ENCODE peak calls at places on chromosomes 6 and 20, in seven cellular contexts. One of them, this sample, is unnamed.

GRCh38 chr20:49385471-49385870 is 97.0 kb downstream of the KCNB1 start:
- DNase-seq in OCI-LY7: peak
- DNase-seq in BJ: no peak
- DNase-seq in CD8-positive, alpha-beta T cell: no peak
- DNase-seq in epithelial cell of esophagus: peak
- DNase-seq in choroid plexus epithelial cell: peak
- DNase-seq in neural progenitor cell: peak
- DNase-seq in this sample: no peak

GRCh38 chr20:44195613-44196012 is 8.6 kb upstream of the JPH2 start:
- DNase-seq in OCI-LY7: no peak
- DNase-seq in BJ: no peak
- DNase-seq in CD8-positive, alpha-beta T cell: no peak
- DNase-seq in epithelial cell of esophagus: no peak
- DNase-seq in choroid plexus epithelial cell: no peak
- DNase-seq in neural progenitor cell: no peak
- DNase-seq in this sample: no peak

GRCh38 chr6:117624869-117625481 is 22.7 kb upstream of the GOPC start:
- DNase-seq in OCI-LY7: peak
- DNase-seq in BJ: no peak
- DNase-seq in CD8-positive, alpha-beta T cell: no peak
- DNase-seq in epithelial cell of esophagus: no peak
- DNase-seq in choroid plexus epithelial cell: no peak
- DNase-seq in neural progenitor cell: peak
- DNase-seq in this sample: no peak

GRCh38 chr20:47427746-47428145 is 71.2 kb upstream of the ZMYND8 start:
- DNase-seq in OCI-LY7: no peak
- DNase-seq in BJ: no peak
- DNase-seq in CD8-positive, alpha-beta T cell: no peak
- DNase-seq in epithelial cell of esophagus: no peak
- DNase-seq in choroid plexus epithelial cell: no peak
- DNase-seq in neural progenitor cell: no peak
- DNase-seq in this sample: no peak

GRCh38 chr6:83917001-83917400 is 57.5 kb downstream of the CYB5R4 start:
- DNase-seq in OCI-LY7: no peak
- DNase-seq in BJ: no peak
- DNase-seq in CD8-positive, alpha-beta T cell: no peak
- DNase-seq in epithelial cell of esophagus: no peak
- DNase-seq in choroid plexus epithelial cell: no peak
- DNase-seq in neural progenitor cell: no peak
- DNase-seq in this sample: no peak

GRCh38 chr6:82507112-82507511 is 143.5 kb downstream of the TPBG start:
- DNase-seq in OCI-LY7: no peak
- DNase-seq in BJ: peak
- DNase-seq in CD8-positive, alpha-beta T cell: no peak
- DNase-seq in epithelial cell of esophagus: peak
- DNase-seq in choroid plexus epithelial cell: no peak
- DNase-seq in neural progenitor cell: no peak
- DNase-seq in this sample: peak

GRCh38 chr6:39952170-39952569 is 17.9 kb upstream of the MOCS1 start:
- DNase-seq in OCI-LY7: no peak
- DNase-seq in BJ: peak
- DNase-seq in CD8-positive, alpha-beta T cell: no peak
- DNase-seq in epithelial cell of esophagus: no peak
- DNase-seq in choroid plexus epithelial cell: peak
- DNase-seq in neural progenitor cell: no peak
- DNase-seq in this sample: no peak

GRCh38 chr6:37373822-37374514 is 20.2 kb downstream of the RNF8 start:
- DNase-seq in OCI-LY7: no peak
- DNase-seq in BJ: no peak
- DNase-seq in CD8-positive, alpha-beta T cell: no peak
- DNase-seq in epithelial cell of esophagus: peak
- DNase-seq in choroid plexus epithelial cell: peak
- DNase-seq in neural progenitor cell: no peak
- DNase-seq in this sample: no peak

GRCh38 chr6:63492476-63492875 is 79.8 kb upstream of the LOC128125822 start:
- DNase-seq in OCI-LY7: no peak
- DNase-seq in BJ: no peak
- DNase-seq in CD8-positive, alpha-beta T cell: no peak
- DNase-seq in epithelial cell of esophagus: no peak
- DNase-seq in choroid plexus epithelial cell: no peak
- DNase-seq in neural progenitor cell: no peak
- DNase-seq in this sample: no peak

GRCh38 chr6:121780325-121781313 is 345.2 kb downstream of the GJA1 start:
- DNase-seq in OCI-LY7: no peak
- DNase-seq in BJ: peak
- DNase-seq in CD8-positive, alpha-beta T cell: no peak
- DNase-seq in epithelial cell of esophagus: peak
- DNase-seq in choroid plexus epithelial cell: peak
- DNase-seq in neural progenitor cell: no peak
- DNase-seq in this sample: no peak

GRCh38 chr6:38498085-38498484 is 141.6 kb downstream of the BTBD9 start:
- DNase-seq in OCI-LY7: no peak
- DNase-seq in BJ: no peak
- DNase-seq in CD8-positive, alpha-beta T cell: no peak
- DNase-seq in epithelial cell of esophagus: peak
- DNase-seq in choroid plexus epithelial cell: no peak
- DNase-seq in neural progenitor cell: no peak
- DNase-seq in this sample: no peak

GRCh38 chr20:18388860-18389259 is 78.0 kb downstream of the DZANK1 start:
- DNase-seq in OCI-LY7: no peak
- DNase-seq in BJ: no peak
- DNase-seq in CD8-positive, alpha-beta T cell: no peak
- DNase-seq in epithelial cell of esophagus: peak
- DNase-seq in choroid plexus epithelial cell: peak
- DNase-seq in neural progenitor cell: no peak
- DNase-seq in this sample: no peak

GRCh38 chr20:45235995-45236394 is 14.8 kb downstream of the SEMG2 start:
- DNase-seq in OCI-LY7: no peak
- DNase-seq in BJ: no peak
- DNase-seq in CD8-positive, alpha-beta T cell: no peak
- DNase-seq in epithelial cell of esophagus: no peak
- DNase-seq in choroid plexus epithelial cell: no peak
- DNase-seq in neural progenitor cell: peak
- DNase-seq in this sample: no peak

GRCh38 chr6:55778704-55779103 is 96.7 kb downstream of the BMP5 start:
- DNase-seq in OCI-LY7: no peak
- DNase-seq in BJ: no peak
- DNase-seq in CD8-positive, alpha-beta T cell: no peak
- DNase-seq in epithelial cell of esophagus: no peak
- DNase-seq in choroid plexus epithelial cell: no peak
- DNase-seq in neural progenitor cell: no peak
- DNase-seq in this sample: peak

GRCh38 chr6:35501784-35502183 is 4.9 kb upstream of the TEAD3 start:
- DNase-seq in OCI-LY7: no peak
- DNase-seq in BJ: no peak
- DNase-seq in CD8-positive, alpha-beta T cell: no peak
- DNase-seq in epithelial cell of esophagus: no peak
- DNase-seq in choroid plexus epithelial cell: no peak
- DNase-seq in neural progenitor cell: no peak
- DNase-seq in this sample: no peak

GRCh38 chr6:71402101-71402500 is 113.5 kb downstream of the OGFRL1 start:
- DNase-seq in OCI-LY7: peak
- DNase-seq in BJ: no peak
- DNase-seq in CD8-positive, alpha-beta T cell: no peak
- DNase-seq in epithelial cell of esophagus: no peak
- DNase-seq in choroid plexus epithelial cell: no peak
- DNase-seq in neural progenitor cell: no peak
- DNase-seq in this sample: no peak

GRCh38 chr6:66931787-66932186 is 1224.8 kb upstream of the EYS start:
- DNase-seq in OCI-LY7: no peak
- DNase-seq in BJ: no peak
- DNase-seq in CD8-positive, alpha-beta T cell: no peak
- DNase-seq in epithelial cell of esophagus: no peak
- DNase-seq in choroid plexus epithelial cell: no peak
- DNase-seq in neural progenitor cell: no peak
- DNase-seq in this sample: no peak

GRCh38 chr6:136333824-136334464 is 44.3 kb upstream of the BCLAF1 start:
- DNase-seq in OCI-LY7: no peak
- DNase-seq in BJ: no peak
- DNase-seq in CD8-positive, alpha-beta T cell: no peak
- DNase-seq in epithelial cell of esophagus: no peak
- DNase-seq in choroid plexus epithelial cell: no peak
- DNase-seq in neural progenitor cell: no peak
- DNase-seq in this sample: no peak

GRCh38 chr6:116461563-116462507 is 660 bp downstream of the CALHM6 start:
- DNase-seq in OCI-LY7: no peak
- DNase-seq in BJ: no peak
- DNase-seq in CD8-positive, alpha-beta T cell: peak
- DNase-seq in epithelial cell of esophagus: peak
- DNase-seq in choroid plexus epithelial cell: peak
- DNase-seq in neural progenitor cell: peak
- DNase-seq in this sample: peak

GRCh38 chr6:82866446-82866845 is 199.2 kb downstream of the UBE3D start:
- DNase-seq in OCI-LY7: no peak
- DNase-seq in BJ: no peak
- DNase-seq in CD8-positive, alpha-beta T cell: no peak
- DNase-seq in epithelial cell of esophagus: no peak
- DNase-seq in choroid plexus epithelial cell: no peak
- DNase-seq in neural progenitor cell: no peak
- DNase-seq in this sample: no peak

GRCh38 chr6:139570166-139570565 is 195.7 kb upstream of the CITED2 start:
- DNase-seq in OCI-LY7: no peak
- DNase-seq in BJ: no peak
- DNase-seq in CD8-positive, alpha-beta T cell: no peak
- DNase-seq in epithelial cell of esophagus: no peak
- DNase-seq in choroid plexus epithelial cell: peak
- DNase-seq in neural progenitor cell: no peak
- DNase-seq in this sample: no peak

DNA sequence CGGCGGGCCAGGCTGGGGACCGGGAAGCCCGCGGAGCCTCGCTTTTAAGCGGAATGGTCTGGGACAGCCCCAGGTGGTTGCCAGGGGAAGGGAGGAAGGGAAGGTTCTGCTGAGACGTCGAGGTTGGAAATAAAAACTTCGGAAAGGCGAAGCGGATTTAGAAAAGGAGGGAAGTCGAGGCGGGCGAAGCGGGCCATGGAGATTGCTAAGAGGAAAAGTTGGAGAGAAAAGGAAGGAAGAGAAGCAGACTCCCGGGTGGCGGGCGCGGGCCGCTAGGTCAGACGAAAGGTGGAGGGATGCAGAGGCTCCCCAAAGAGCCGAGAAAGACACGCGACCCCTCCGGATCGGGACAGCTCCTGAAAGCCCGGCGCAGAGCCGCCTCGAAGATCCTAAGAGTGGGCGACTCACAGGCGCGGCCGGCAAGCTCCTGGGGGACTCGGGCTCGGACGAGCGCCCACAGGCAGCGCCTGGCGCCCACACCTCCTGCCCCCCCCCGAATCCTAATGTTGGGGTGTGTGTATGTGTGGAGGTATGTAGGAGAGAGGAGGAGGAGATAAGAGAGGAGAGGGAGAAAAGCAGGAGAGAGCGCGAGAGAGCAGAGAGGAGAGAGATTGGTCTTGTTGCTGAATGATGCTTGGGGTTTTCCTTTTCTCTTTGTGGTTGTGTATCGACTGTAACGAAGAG is 1.4 kb downstream of the TFAP2B start:
- DNase-seq in OCI-LY7: no peak
- DNase-seq in BJ: no peak
- DNase-seq in CD8-positive, alpha-beta T cell: no peak
- DNase-seq in epithelial cell of esophagus: no peak
- DNase-seq in choroid plexus epithelial cell: no peak
- DNase-seq in neural progenitor cell: peak
- DNase-seq in this sample: no peak
- H3K4me3 ChIP-seq in OCI-LY7: no peak
- H3K4me3 ChIP-seq in BJ: no peak
- H3K4me3 ChIP-seq in CD8-positive, alpha-beta T cell: no peak
- H3K4me3 ChIP-seq in epithelial cell of esophagus: no peak
- H3K4me3 ChIP-seq in choroid plexus epithelial cell: no peak
- H3K4me3 ChIP-seq in neural progenitor cell: peak
- H3K4me3 ChIP-seq in this sample: no peak

DNA sequence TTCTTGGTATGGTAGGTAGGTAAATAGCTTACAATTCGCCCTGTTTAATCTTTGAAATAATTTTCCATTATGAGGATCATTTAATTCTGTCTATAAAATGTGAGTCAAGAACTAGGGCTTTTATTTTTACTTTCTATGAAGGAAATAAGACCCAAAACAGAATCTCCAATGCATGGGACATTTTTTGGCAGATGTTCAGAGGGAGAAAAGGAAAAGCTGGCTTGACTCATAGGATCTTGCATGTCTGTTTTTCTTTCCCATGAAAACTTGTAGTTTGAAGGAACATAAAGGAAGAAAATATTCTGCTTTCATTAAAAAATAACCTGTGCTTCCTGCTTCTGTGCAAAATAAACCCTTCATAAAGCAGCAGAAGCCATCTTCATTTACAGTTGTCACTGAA is 143.1 kb upstream of the INSM1 start:
- DNase-seq in OCI-LY7: no peak
- DNase-seq in BJ: no peak
- DNase-seq in CD8-positive, alpha-beta T cell: no peak
- DNase-seq in epithelial cell of esophagus: no peak
- DNase-seq in choroid plexus epithelial cell: no peak
- DNase-seq in neural progenitor cell: no peak
- DNase-seq in this sample: no peak
- TF ChIP-seq CTCF in OCI-LY7: no peak
- TF ChIP-seq CTCF in BJ: no peak
- TF ChIP-seq CTCF in CD8-positive, alpha-beta T cell: no peak
- TF ChIP-seq CTCF in epithelial cell of esophagus: no peak
- TF ChIP-seq CTCF in choroid plexus epithelial cell: no peak
- TF ChIP-seq CTCF in neural progenitor cell: no peak
- TF ChIP-seq CTCF in this sample: no peak

GRCh38 chr6:167049275-167049674 is 50.1 kb downstream of the CEP43 start:
- DNase-seq in OCI-LY7: peak
- DNase-seq in BJ: no peak
- DNase-seq in CD8-positive, alpha-beta T cell: no peak
- DNase-seq in epithelial cell of esophagus: no peak
- DNase-seq in choroid plexus epithelial cell: no peak
- DNase-seq in neural progenitor cell: no peak
- DNase-seq in this sample: no peak

GRCh38 chr6:167044696-167045095 is 45.5 kb downstream of the CEP43 start:
- DNase-seq in OCI-LY7: no peak
- DNase-seq in BJ: no peak
- DNase-seq in CD8-positive, alpha-beta T cell: no peak
- DNase-seq in epithelial cell of esophagus: no peak
- DNase-seq in choroid plexus epithelial cell: peak
- DNase-seq in neural progenitor cell: no peak
- DNase-seq in this sample: no peak

GRCh38 chr6:167046861-167047495 is 47.8 kb downstream of the CEP43 start:
- DNase-seq in OCI-LY7: peak
- DNase-seq in BJ: no peak
- DNase-seq in CD8-positive, alpha-beta T cell: no peak
- DNase-seq in epithelial cell of esophagus: no peak
- DNase-seq in choroid plexus epithelial cell: no peak
- DNase-seq in neural progenitor cell: no peak
- DNase-seq in this sample: peak

GRCh38 chr6:167045828-167046580 is 46.8 kb downstream of the CEP43 start:
- DNase-seq in OCI-LY7: peak
- DNase-seq in BJ: no peak
- DNase-seq in CD8-positive, alpha-beta T cell: no peak
- DNase-seq in epithelial cell of esophagus: no peak
- DNase-seq in choroid plexus epithelial cell: no peak
- DNase-seq in neural progenitor cell: no peak
- DNase-seq in this sample: no peak

GRCh38 chr6:167047554-167047953 is 48.4 kb downstream of the CEP43 start:
- DNase-seq in OCI-LY7: peak
- DNase-seq in BJ: no peak
- DNase-seq in CD8-positive, alpha-beta T cell: no peak
- DNase-seq in epithelial cell of esophagus: no peak
- DNase-seq in choroid plexus epithelial cell: no peak
- DNase-seq in neural progenitor cell: no peak
- DNase-seq in this sample: peak
- H3K4me3 ChIP-seq in OCI-LY7: peak
- H3K4me3 ChIP-seq in BJ: no peak
- H3K4me3 ChIP-seq in CD8-positive, alpha-beta T cell: no peak
- H3K4me3 ChIP-seq in epithelial cell of esophagus: no peak
- H3K4me3 ChIP-seq in choroid plexus epithelial cell: no peak
- H3K4me3 ChIP-seq in neural progenitor cell: no peak
- H3K4me3 ChIP-seq in this sample: peak

GRCh38 chr6:51844391-51844735 is 243.1 kb downstream of the PKHD1 start:
- DNase-seq in OCI-LY7: no peak
- DNase-seq in BJ: no peak
- DNase-seq in CD8-positive, alpha-beta T cell: no peak
- DNase-seq in epithelial cell of esophagus: no peak
- DNase-seq in choroid plexus epithelial cell: no peak
- DNase-seq in neural progenitor cell: peak
- DNase-seq in this sample: no peak
- TF ChIP-seq CTCF in OCI-LY7: peak
- TF ChIP-seq CTCF in BJ: no peak
- TF ChIP-seq CTCF in CD8-positive, alpha-beta T cell: no peak
- TF ChIP-seq CTCF in epithelial cell of esophagus: peak
- TF ChIP-seq CTCF in choroid plexus epithelial cell: no peak
- TF ChIP-seq CTCF in neural progenitor cell: peak
- TF ChIP-seq CTCF in this sample: peak

This sample was measured in GM06990.